ENCODE peak calls at places on chromosomes 11 and 22, in six cellular contexts. A is lower leg skin, L is mammary epithelial cell, E is neural crest cell, I is choroid plexus epithelial cell, X is lower lobe of right lung. H is an unnamed sample.

GRCh38 chr11:1193326-1194230 is 29.3 kb upstream of the MUC5B start:
- DNase-seq in A (peak; percentile 82), L (no peak), E (no peak), I (no peak), X (peak; percentile 38), H (peak; percentile 62)

GRCh38 chr11:120794748-120795147 is 229.2 kb upstream of the TBCEL start:
- DNase-seq in A (no peak), L (no peak), E (no peak), I (no peak), X (no peak), H (no peak)

GRCh38 chr11:116300252-116300651 is 472.5 kb downstream of the BUD13 start:
- DNase-seq in A (no peak), L (no peak), E (no peak), I (no peak), X (no peak), H (no peak)

GRCh38 chr11:16382638-16383380 is 26.5 kb upstream of the SOX6 start:
- DNase-seq in A (no peak), L (no peak), E (no peak), I (no peak), X (no peak), H (no peak)

GRCh38 chr11:64009234-64009633 is 23.0 kb downstream of the OTUB1 start:
- DNase-seq in A (no peak), L (no peak), E (no peak), I (no peak), X (no peak), H (no peak)

GRCh38 chr22:21064917-21065864 is 19.4 kb downstream of the LRRC74B start:
- DNase-seq in A (no peak), L (no peak), E (no peak), I (no peak), X (no peak), H (no peak)

GRCh38 chr11:58618215-58618614 is 4.2 kb upstream of the CNTF start:
- DNase-seq in A (no peak), L (no peak), E (no peak), I (peak; percentile 29), X (no peak), H (no peak)

GRCh38 chr11:61516675-61517516 is 8.3 kb downstream of the LRRC10B start:
- DNase-seq in A (peak; percentile 89), L (no peak), E (peak; percentile 81), I (peak; percentile 34), X (no peak), H (peak; percentile 83)

GRCh38 chr11:119745112-119745511 is 16.1 kb upstream of the NECTIN1 start:
- DNase-seq in A (no peak), L (no peak), E (no peak), I (no peak), X (no peak), H (peak; percentile 47)

GRCh38 chr11:70421123-70421522 is 22.8 kb downstream of the CTTN start:
- DNase-seq in A (no peak), L (no peak), E (no peak), I (peak; percentile 66), X (no peak), H (no peak)

GRCh38 chr11:1831338-1832180 is 3.2 kb upstream of the SYT8 start:
- DNase-seq in A (no peak), L (no peak), E (no peak), I (no peak), X (peak; percentile 45), H (peak; percentile 72)

GRCh38 chr11:60130496-60130895 is 42.0 kb downstream of the MS4A2 start:
- DNase-seq in A (no peak), L (peak; percentile 57), E (peak; percentile 22), I (peak; percentile 5), X (no peak), H (no peak)

GRCh38 chr11:65355013-65355775 is 643 bp downstream of the TIGD3 start:
- DNase-seq in A (peak; percentile 87), L (no peak), E (peak; percentile 42), I (no peak), X (peak; percentile 68), H (peak; percentile 88)

GRCh38 chr11:67615455-67616430 is 9.0 kb downstream of the NDUFV1 start:
- DNase-seq in A (no peak), L (no peak), E (peak; percentile 46), I (peak; percentile 26), X (peak; percentile 65), H (peak; percentile 85)

GRCh38 chr11:47004595-47005033 is 68.1 kb downstream of the CSTPP1 start:
- DNase-seq in A (peak; percentile 90), L (peak; percentile 61), E (no peak), I (peak; percentile 99), X (peak; percentile 53), H (no peak)

GRCh38 chr11:102527701-102528100 is 2.8 kb downstream of the MMP7 start:
- DNase-seq in A (no peak), L (no peak), E (no peak), I (peak; percentile 49), X (no peak), H (no peak)

GRCh38 chr22:30185129-30185528 is 61.4 kb downstream of the LIF start:
- DNase-seq in A (no peak), L (no peak), E (no peak), I (no peak), X (no peak), H (no peak)

GRCh38 chr11:122186439-122187080 is 70.5 kb upstream of the BLID start:
- DNase-seq in A (no peak), L (peak; percentile 97), E (no peak), I (peak; percentile 98), X (no peak), H (no peak)

GRCh38 chr11:59173080-59173963 is 1.4 kb downstream of the DTX4 start:
- DNase-seq in A (peak; percentile 90), L (peak; percentile 48), E (peak; percentile 44), I (no peak), X (peak; percentile 64), H (peak; percentile 86)

GRCh38 chr11:15107730-15108515 is 6.8 kb upstream of the INSC start:
- DNase-seq in A (no peak), L (peak; percentile 61), E (no peak), I (no peak), X (no peak), H (no peak)

GRCh38 chr11:114441921-114442320 is 2.7 kb downstream of the REXO2 start:
- DNase-seq in A (no peak), L (no peak), E (no peak), I (no peak), X (no peak), H (no peak)

GRCh38 chr11:34560511-34560910 is 46.9 kb upstream of the ELF5 start:
- DNase-seq in A (no peak), L (no peak), E (no peak), I (no peak), X (no peak), H (no peak)

GRCh38 chr11:70547821-70548670 is 149.7 kb downstream of the CTTN start:
- DNase-seq in A (no peak), L (no peak), E (no peak), I (no peak), X (no peak), H (peak; percentile 76)

GRCh38 chr22:44098021-44098739 is 74.1 kb downstream of the PARVB start:
- DNase-seq in A (peak; percentile 81), L (no peak), E (no peak), I (no peak), X (no peak), H (peak; percentile 64)

GRCh38 chr11:26278354-26278753 is 53.6 kb upstream of the ANO3 start:
- DNase-seq in A (no peak), L (no peak), E (no peak), I (no peak), X (no peak), H (no peak)

GRCh38 chr22:16914006-16914405 is 88.8 kb upstream of the XKR3 start:
- DNase-seq in A (no peak), L (no peak), E (no peak), I (no peak), X (no peak), H (no peak)

GRCh38 chr11:119365071-119365591 is 16.4 kb downstream of the USP2 start:
- DNase-seq in A (no peak), L (no peak), E (no peak), I (no peak), X (no peak), H (peak; percentile 49)

GRCh38 chr11:20672575-20672974 is 3.2 kb downstream of the NELL1 start:
- DNase-seq in A (no peak), L (no peak), E (no peak), I (peak; percentile 13), X (no peak), H (no peak)
- TF ChIP-seq CTCF in A (no peak), L (peak; percentile 49), E (peak; percentile 61), I (peak; percentile 52), X (no peak), H (no peak)

GRCh38 chr22:38481871-38482332 is 14.0 kb downstream of the KDELR3 start:
- DNase-seq in A (no peak), L (no peak), E (no peak), I (no peak), X (no peak), H (peak; percentile 32)

GRCh38 chr22:38474003-38474607 is 6.2 kb downstream of the KDELR3 start:
- DNase-seq in A (no peak), L (no peak), E (no peak), I (no peak), X (no peak), H (no peak)

GRCh38 chr22:38481162-38481870 is 13.4 kb downstream of the KDELR3 start:
- DNase-seq in A (no peak), L (no peak), E (no peak), I (peak; percentile 52), X (no peak), H (no peak)

GRCh38 chr22:38479096-38479840 is 11.4 kb downstream of the KDELR3 start:
- DNase-seq in A (no peak), L (peak; percentile 54), E (no peak), I (no peak), X (no peak), H (no peak)

DNA sequence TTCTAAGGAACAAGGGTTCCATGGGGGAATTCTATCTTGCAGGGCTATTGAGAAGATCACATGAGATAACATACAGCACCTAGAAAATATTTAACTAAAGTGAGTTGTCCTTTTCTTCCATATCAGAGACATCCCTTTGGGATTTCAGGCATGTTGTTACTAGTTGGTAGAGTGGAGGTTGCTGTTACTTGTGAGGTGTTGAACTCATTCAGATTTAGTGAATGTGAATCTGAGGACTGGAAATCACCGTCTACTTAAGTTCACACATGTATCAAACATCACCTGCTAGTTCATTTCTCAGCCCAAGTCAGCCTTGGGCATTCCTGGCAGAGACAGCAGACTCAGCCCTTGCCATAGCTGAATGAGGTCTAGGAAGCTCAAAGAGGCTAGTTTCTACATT is 9.6 kb downstream of the KDELR3 start:
- DNase-seq in A (no peak), L (peak; percentile 75), E (no peak), I (no peak), X (no peak), H (peak; percentile 6)
- TF ChIP-seq CTCF in A (no peak), L (no peak), E (no peak), I (no peak), X (no peak), H (no peak)

DNA sequence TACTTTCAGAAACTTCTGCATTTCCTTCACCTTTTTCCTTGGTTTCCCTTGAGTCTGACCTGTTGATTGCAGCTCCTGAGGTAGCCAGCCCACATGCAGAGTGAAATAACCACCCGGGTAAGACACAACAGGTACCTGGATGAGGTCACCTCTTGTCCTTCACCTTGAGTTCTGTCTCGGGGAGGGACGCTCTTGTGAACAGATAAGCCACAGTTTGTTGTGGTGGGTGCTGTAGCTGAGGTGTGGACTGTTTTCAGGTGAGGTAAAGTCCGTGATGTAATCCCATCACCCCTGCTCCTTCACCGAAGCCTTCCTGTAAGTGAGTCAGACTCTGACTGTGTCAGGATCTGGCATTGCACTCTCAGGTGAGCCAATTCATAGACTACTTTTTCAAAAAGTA is 183.1 kb downstream of the NAV2 start:
- DNase-seq in A (no peak), L (peak; percentile 76), E (no peak), I (no peak), X (no peak), H (no peak)
- TF ChIP-seq CTCF in A (no peak), L (peak; percentile 9), E (no peak), I (no peak), X (no peak), H (no peak)

GRCh38 chr11:32333335-32333991 is 101.9 kb downstream of the WT1 start:
- DNase-seq in A (peak; percentile 86), L (peak; percentile 21), E (peak; percentile 62), I (peak; percentile 71), X (peak; percentile 68), H (peak; percentile 78)
- TF ChIP-seq CTCF in A (no peak), L (peak; percentile 54), E (peak; percentile 55), I (peak; percentile 70), X (peak; percentile 27), H (no peak)

H was measured in spleen.